ENCODE peak calls at places on chromosomes 13 and 19, in four cellular contexts. Q, T, U and I are unnamed samples.

GRCh38 chr19:728011-728410 is 19.3 kb downstream of the PALM start:
- DNase-seq in Q (no peak), T (no peak), U (peak; percentile 75), I (no peak)

GRCh38 chr13:24141333-24141910 is 19.1 kb upstream of the SPATA13 start:
- DNase-seq in Q (no peak), T (no peak), U (no peak), I (no peak)

GRCh38 chr13:25927363-25927762 is 124.5 kb downstream of the SHISA2 start:
- DNase-seq in Q (no peak), T (no peak), U (no peak), I (peak; percentile 41)

GRCh38 chr13:56528040-56528760 is 612.5 kb upstream of the PRR20A start:
- DNase-seq in Q (no peak), T (no peak), U (no peak), I (no peak)

GRCh38 chr13:78372581-78372980 is 230.8 kb downstream of the POU4F1 start:
- DNase-seq in Q (no peak), T (no peak), U (no peak), I (no peak)

GRCh38 chr19:13441810-13442512 is 64.3 kb downstream of the CACNA1A start:
- DNase-seq in Q (peak; percentile 13), T (peak; percentile 37), U (peak; percentile 67), I (peak; percentile 8)

GRCh38 chr13:83880275-83881027 is 1.8 kb downstream of the SLITRK1 start:
- DNase-seq in Q (no peak), T (no peak), U (no peak), I (no peak)

GRCh38 chr13:77831870-77832269 is 86.8 kb downstream of the EDNRB start:
- DNase-seq in Q (no peak), T (no peak), U (no peak), I (no peak)

GRCh38 chr13:30978981-30979956 is 46.8 kb downstream of the TEX26 start:
- DNase-seq in Q (no peak), T (no peak), U (peak; percentile 46), I (no peak)

GRCh38 chr19:17553256-17553655 is 2.2 kb upstream of the COLGALT1 start:
- DNase-seq in Q (peak; percentile 86), T (peak; percentile 91), U (peak; percentile 98), I (peak; percentile 26)

GRCh38 chr13:44955421-44955820 is 33.9 kb downstream of the NUFIP1 start:
- DNase-seq in Q (no peak), T (no peak), U (peak; percentile 43), I (no peak)

GRCh38 chr19:13091400-13092161 is 11.1 kb downstream of the LYL1 start:
- DNase-seq in Q (peak; percentile 82), T (peak; percentile 96), U (peak; percentile 96), I (peak; percentile 28)

GRCh38 chr13:84296386-84296785 is 414.1 kb upstream of the SLITRK1 start:
- DNase-seq in Q (no peak), T (peak; percentile 68), U (no peak), I (no peak)

GRCh38 chr13:95955255-95955654 is 97.9 kb downstream of the UGGT2 start:
- DNase-seq in Q (no peak), T (no peak), U (no peak), I (no peak)

GRCh38 chr19:1705367-1705766 is 47.9 kb upstream of the ONECUT3 start:
- DNase-seq in Q (no peak), T (no peak), U (no peak), I (no peak)

GRCh38 chr13:77781804-77782203 is 84.3 kb downstream of the SLAIN1 start:
- DNase-seq in Q (no peak), T (no peak), U (no peak), I (no peak)

GRCh38 chr13:78881746-78882145 is 222.8 kb upstream of the OBI1 start:
- DNase-seq in Q (no peak), T (no peak), U (no peak), I (no peak)

GRCh38 chr13:75935805-75936204 is 299.7 kb downstream of the LMO7 start:
- DNase-seq in Q (no peak), T (no peak), U (no peak), I (no peak)

GRCh38 chr13:105799155-105799554 is 736.3 kb downstream of the EFNB2 start:
- DNase-seq in Q (no peak), T (no peak), U (no peak), I (no peak)

GRCh38 chr13:94031609-94032008 is 447.9 kb downstream of the DCT start:
- DNase-seq in Q (no peak), T (peak; percentile 35), U (peak; percentile 69), I (no peak)

GRCh38 chr13:21341637-21342422 is 117.3 kb downstream of the ZDHHC20 start:
- DNase-seq in Q (no peak), T (no peak), U (no peak), I (no peak)

GRCh38 chr19:44202470-44202869 is 9.9 kb upstream of the ZNF227 start:
- DNase-seq in Q (peak; percentile 4), T (peak; percentile 2), U (peak; percentile 63), I (peak; percentile 37)

GRCh38 chr13:77262198-77262597 is 64.7 kb downstream of the MYCBP2 start:
- DNase-seq in Q (no peak), T (no peak), U (no peak), I (no peak)

GRCh38 chr13:105972811-105973590 is 562.5 kb downstream of the EFNB2 start:
- DNase-seq in Q (no peak), T (no peak), U (no peak), I (peak; percentile 60)

GRCh38 chr13:43305416-43305815 is 282.0 kb downstream of the DNAJC15 start:
- DNase-seq in Q (no peak), T (peak; percentile 25), U (no peak), I (peak; percentile 71)

GRCh38 chr19:49347835-49348234 is 12.6 kb downstream of the CD37 start:
- DNase-seq in Q (peak; percentile 54), T (peak; percentile 57), U (peak; percentile 67), I (peak; percentile 73)

GRCh38 chr19:23321953-23322549 is 71.9 kb upstream of the ZNF724 start:
- DNase-seq in Q (no peak), T (no peak), U (peak; percentile 9), I (no peak)

GRCh38 chr13:24097064-24097463 is 63.5 kb upstream of the SPATA13 start:
- DNase-seq in Q (no peak), T (no peak), U (peak; percentile 51), I (peak; percentile 30)

GRCh38 chr19:35090160-35090794 is 25.3 kb upstream of the FXYD3 start:
- DNase-seq in Q (peak; percentile 49), T (peak; percentile 28), U (peak; percentile 75), I (peak; percentile 53)

DNA sequence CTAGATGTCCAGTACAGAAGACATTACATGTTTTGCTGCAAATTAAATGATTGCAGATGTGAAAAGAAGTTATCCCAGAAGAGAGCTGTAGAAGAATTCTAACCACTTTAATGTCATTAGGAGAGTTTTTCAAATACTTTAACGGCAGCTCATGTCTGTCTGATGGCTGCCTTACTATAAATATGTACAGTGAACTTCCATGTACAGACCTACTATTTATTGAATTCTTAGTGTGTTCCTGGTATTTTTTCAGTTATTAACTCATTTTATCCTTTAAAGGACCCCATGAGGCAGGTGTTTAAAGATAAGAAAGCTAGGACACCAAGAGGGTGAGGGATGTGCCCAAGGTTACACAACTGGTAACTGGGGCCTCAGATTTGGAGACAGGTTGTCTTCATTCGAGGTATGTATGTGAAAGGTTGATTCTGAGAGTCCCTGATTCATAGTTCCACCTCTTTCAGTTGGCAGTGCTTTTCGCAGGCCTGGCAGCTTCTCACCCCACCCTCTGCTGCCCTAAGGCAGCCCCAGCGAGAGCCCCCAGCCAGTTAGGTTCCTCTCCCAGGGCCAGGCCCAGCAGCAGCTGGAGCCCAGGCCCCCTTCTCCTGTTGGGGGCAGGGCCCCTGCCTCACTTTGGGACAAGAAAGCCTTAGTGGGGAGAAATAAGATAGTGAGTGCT is 67.9 kb upstream of the TEX29 start:
- DNase-seq in Q (no peak), T (peak; percentile 39), U (no peak), I (no peak)
- H3K36me3 ChIP-seq in Q (peaks cover 23% of the 10 kb centered on the region), T (peaks cover 10% of the 10 kb centered on the region), U (no peaks in the 10 kb centered on the region), I (peaks cover 5% of the 10 kb centered on the region)

GRCh38 chr13:113319371-113319770 is 22.3 kb downstream of the LAMP1 start:
- DNase-seq in Q (no peak), T (no peak), U (no peak), I (no peak)

GRCh38 chr13:113318956-113319355 is 21.9 kb downstream of the LAMP1 start:
- DNase-seq in Q (no peak), T (no peak), U (no peak), I (no peak)

GRCh38 chr13:113315992-113316391 is 19.0 kb downstream of the LAMP1 start:
- DNase-seq in Q (no peak), T (no peak), U (no peak), I (no peak)

GRCh38 chr13:113320226-113320875 is 23.3 kb downstream of the LAMP1 start:
- DNase-seq in Q (no peak), T (no peak), U (no peak), I (no peak)

DNA sequence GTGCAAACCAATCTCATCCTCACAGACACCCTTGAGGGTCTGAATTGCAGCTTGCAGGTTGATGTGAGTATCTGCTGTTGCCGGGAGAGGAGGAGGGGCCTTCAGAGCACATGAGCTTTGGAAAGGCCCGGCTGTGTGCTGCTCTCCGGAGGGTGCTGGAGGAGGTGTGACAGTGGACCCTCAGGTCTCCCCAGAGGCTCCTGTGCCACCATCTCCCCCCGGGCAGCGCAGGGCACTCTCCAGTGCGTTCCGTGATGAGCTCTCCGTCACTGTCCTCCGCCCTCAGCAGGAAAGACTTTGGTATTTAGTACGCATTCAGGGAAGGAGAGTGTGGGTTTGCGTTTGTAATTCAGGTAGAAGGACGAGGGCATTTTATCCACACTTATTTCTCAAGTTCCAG is 20.0 kb downstream of the LAMP1 start:
- DNase-seq in Q (no peak), T (no peak), U (no peak), I (no peak)
- H3K36me3 ChIP-seq in Q (peaks cover 41% of the 10 kb centered on the region), T (peaks cover 19% of the 10 kb centered on the region), U (peaks cover 19% of the 10 kb centered on the region), I (peaks cover 21% of the 10 kb centered on the region)

GRCh38 chr19:3753631-3754410 is 7.7 kb downstream of the APBA3 start:
- DNase-seq in Q (no peak), T (no peak), U (no peak), I (no peak)
- H3K36me3 ChIP-seq in Q (peaks cover 32% of the 10 kb centered on the region), T (no peaks in the 10 kb centered on the region), U (peaks cover 6% of the 10 kb centered on the region), I (peaks cover 5% of the 10 kb centered on the region)

DNA sequence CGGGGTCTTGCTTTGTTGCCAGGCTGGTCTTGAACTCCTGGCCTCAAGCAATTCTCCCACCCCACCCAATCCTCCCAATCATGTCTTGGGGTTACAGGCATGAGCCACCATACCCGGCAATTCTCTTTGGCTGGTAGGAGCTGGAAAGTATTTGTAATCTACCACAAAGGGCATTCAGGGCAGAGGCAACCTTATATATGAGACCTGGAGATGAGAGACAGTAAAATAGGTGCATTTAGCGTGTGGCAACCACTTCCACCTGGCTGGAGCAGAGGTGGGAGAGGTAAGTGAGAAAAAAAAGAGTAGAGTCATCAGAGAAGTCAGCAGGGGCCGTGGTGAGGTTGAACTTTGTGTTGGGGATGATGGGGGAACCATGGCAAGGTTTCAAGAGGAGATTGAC is 36.8 kb downstream of the VAV1 start:
- DNase-seq in Q (no peak), T (no peak), U (no peak), I (no peak)
- H3K36me3 ChIP-seq in Q (no peaks in the 10 kb centered on the region), T (no peaks in the 10 kb centered on the region), U (no peaks in the 10 kb centered on the region), I (no peaks in the 10 kb centered on the region)

GRCh38 chr19:10395853-10396355 is 7.4 kb downstream of the CDC37 start:
- DNase-seq in Q (no peak), T (no peak), U (no peak), I (no peak)
- H3K36me3 ChIP-seq in Q (peaks cover 64% of the 10 kb centered on the region), T (peaks cover 26% of the 10 kb centered on the region), U (peaks cover 37% of the 10 kb centered on the region), I (peaks cover 19% of the 10 kb centered on the region)